ENCODE peak calls at places on chromosomes 7 and 10, in five cellular contexts. T is thyroid gland, E is body of pancreas, V is transverse colon, S is PC-3. C is an unnamed sample.

GRCh38 chr7:95101422-95101821 is 194.0 kb downstream of the PPP1R9A start:
- DNase-seq in T (no peak), E (no peak), V (no peak), S (peak; percentile 85), C (no peak)

GRCh38 chr7:70805360-70805759 is 326.6 kb upstream of the GALNT17 start:
- DNase-seq in T (no peak), E (no peak), V (no peak), S (no peak), C (no peak)

GRCh38 chr10:132645630-132646442 is 108.2 kb downstream of the INPP5A start:
- DNase-seq in T (peak; percentile 0), E (peak; percentile 7), V (no peak), S (no peak), C (no peak)

GRCh38 chr7:93043393-93043985 is 74.3 kb downstream of the SAMD9 start:
- DNase-seq in T (no peak), E (no peak), V (no peak), S (no peak), C (no peak)

GRCh38 chr7:36358589-36358988 is 31.1 kb upstream of the ANLN start:
- DNase-seq in T (no peak), E (no peak), V (no peak), S (no peak), C (no peak)

GRCh38 chr10:103154464-103155299 is 38.4 kb downstream of the NT5C2 start:
- DNase-seq in T (no peak), E (no peak), V (no peak), S (peak; percentile 46), C (no peak)

GRCh38 chr7:134031835-134032617 is 95.1 kb upstream of the LRGUK start:
- DNase-seq in T (no peak), E (no peak), V (no peak), S (peak; percentile 26), C (no peak)

GRCh38 chr10:80204193-80204714 is 1.1 kb downstream of the ANXA11 start:
- DNase-seq in T (peak; percentile 59), E (peak; percentile 55), V (peak; percentile 89), S (peak; percentile 82), C (no peak)

GRCh38 chr10:113329121-113329596 is 223.7 kb upstream of the HABP2 start:
- DNase-seq in T (no peak), E (no peak), V (no peak), S (peak; percentile 17), C (no peak)

GRCh38 chr10:95756796-95757657 is 1.1 kb downstream of the ENTPD1 start:
- DNase-seq in T (no peak), E (no peak), V (no peak), S (no peak), C (no peak)

GRCh38 chr7:70193514-70193913 is 595.2 kb downstream of the AUTS2 start:
- DNase-seq in T (peak; percentile 16), E (no peak), V (peak; percentile 11), S (no peak), C (no peak)

GRCh38 chr7:27900006-27900405 is 160.0 kb downstream of the TAX1BP1 start:
- DNase-seq in T (no peak), E (no peak), V (no peak), S (no peak), C (no peak)

GRCh38 chr7:37421820-37422219 is 26.8 kb downstream of the ELMO1 start:
- DNase-seq in T (no peak), E (no peak), V (no peak), S (no peak), C (no peak)

GRCh38 chr7:117385340-117386124 is 41.8 kb downstream of the ASZ1 start:
- DNase-seq in T (no peak), E (no peak), V (no peak), S (peak; percentile 51), C (no peak)

GRCh38 chr7:117386125-117386709 is 41.1 kb downstream of the ASZ1 start:
- DNase-seq in T (no peak), E (no peak), V (no peak), S (peak; percentile 14), C (no peak)

GRCh38 chr7:117384693-117385092 is 42.6 kb downstream of the ASZ1 start:
- DNase-seq in T (no peak), E (no peak), V (no peak), S (no peak), C (no peak)

GRCh38 chr7:117381357-117381756 is 45.9 kb downstream of the ASZ1 start:
- DNase-seq in T (no peak), E (no peak), V (no peak), S (no peak), C (no peak)

GRCh38 chr7:117383826-117384225 is 43.5 kb downstream of the ASZ1 start:
- DNase-seq in T (no peak), E (no peak), V (no peak), S (no peak), C (no peak)
- H3K36me3 ChIP-seq in T (no peaks in the 10 kb centered on the region), E (no peaks in the 10 kb centered on the region), V (no peaks in the 10 kb centered on the region), S (no peaks in the 10 kb centered on the region), C (no peaks in the 10 kb centered on the region)

DNA sequence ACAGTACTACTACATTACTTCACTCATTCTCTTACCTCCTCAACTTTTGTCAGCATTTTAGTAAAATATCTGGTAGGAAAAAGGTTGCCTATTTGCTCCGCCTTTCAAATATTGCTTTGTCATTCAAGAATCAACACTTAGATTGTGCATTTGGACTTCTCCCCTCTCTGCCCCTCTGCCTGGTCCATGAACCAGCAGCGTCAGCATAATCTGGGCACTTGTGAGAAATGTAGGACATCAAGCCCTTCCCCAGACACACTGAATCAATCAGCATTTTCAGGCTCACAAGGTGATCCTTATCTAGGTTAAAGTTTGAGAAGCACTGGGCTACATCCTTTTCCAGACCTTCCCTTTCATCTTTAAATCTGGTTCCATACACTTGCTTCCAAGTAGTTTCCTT is 16.3 kb downstream of the SLC13A1 start:
- DNase-seq in T (no peak), E (no peak), V (no peak), S (no peak), C (no peak)
- H3K9me3 ChIP-seq in T (no peaks in the 10 kb centered on the region), E (no peaks in the 10 kb centered on the region), V (no peaks in the 10 kb centered on the region), S (no peaks in the 10 kb centered on the region), C (no peaks in the 10 kb centered on the region)

DNA sequence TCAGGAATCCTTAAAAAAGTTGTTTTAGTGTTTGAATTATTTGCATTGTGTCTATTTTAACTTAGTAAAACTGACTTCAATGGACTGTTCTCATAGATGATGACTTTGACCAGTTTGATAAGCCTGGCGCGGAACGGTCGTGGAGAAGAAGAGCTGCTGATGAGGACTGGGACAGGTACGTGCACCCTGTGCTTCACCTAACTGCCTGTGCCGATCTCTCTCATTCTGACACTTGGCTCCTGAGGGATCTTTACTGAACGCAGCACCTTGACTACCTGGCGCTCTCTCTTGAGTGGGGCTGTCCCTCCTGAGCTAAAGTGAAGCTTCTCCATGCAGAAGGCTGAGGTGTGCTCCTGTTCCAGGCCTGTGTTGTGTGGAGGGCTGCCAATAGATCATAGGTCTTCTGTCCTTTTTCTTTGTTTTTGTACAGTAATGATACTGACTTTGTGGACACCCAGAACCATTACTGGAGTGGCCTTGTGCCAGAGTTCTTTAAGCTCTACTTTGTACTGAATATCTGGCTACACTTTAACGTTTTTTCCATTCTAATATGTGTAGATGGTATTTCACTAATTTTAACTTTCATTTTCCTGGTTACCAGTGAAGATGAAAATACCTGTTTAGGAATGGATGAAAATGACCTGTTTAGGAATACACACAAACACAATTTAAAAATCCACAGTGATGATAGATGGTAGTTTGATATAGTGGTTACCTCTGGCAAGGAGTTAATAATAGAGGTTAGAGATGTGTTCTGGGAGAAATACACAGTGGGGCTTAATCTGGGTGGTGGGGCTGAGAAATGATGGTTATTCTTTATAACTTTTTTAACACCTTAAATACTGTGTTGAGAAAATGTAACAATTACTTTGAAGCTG is 20.9 kb downstream of the RBM33 start:
- DNase-seq in T (no peak), E (no peak), V (no peak), S (no peak), C (no peak)
- H3K4me1 ChIP-seq in T (peaks cover 41% of the 10 kb centered on the region), E (peaks cover 36% of the 10 kb centered on the region), V (peaks cover 5% of the 10 kb centered on the region), S (peaks cover 20% of the 10 kb centered on the region), C (peaks cover 41% of the 10 kb centered on the region)

GRCh38 chr7:99404235-99404976 is 4.0 kb downstream of the PDAP1 start:
- DNase-seq in T (no peak), E (no peak), V (no peak), S (no peak), C (no peak)

GRCh38 chr7:99404977-99405320 is 3.4 kb downstream of the PDAP1 start:
- DNase-seq in T (no peak), E (no peak), V (no peak), S (no peak), C (no peak)

GRCh38 chr7:99402854-99403253 is 5.5 kb downstream of the PDAP1 start:
- DNase-seq in T (no peak), E (no peak), V (no peak), S (no peak), C (no peak)

GRCh38 chr7:99406557-99406956 is 1.8 kb downstream of the PDAP1 start:
- DNase-seq in T (no peak), E (no peak), V (no peak), S (no peak), C (no peak)

GRCh38 chr7:99403764-99404163 is 4.6 kb downstream of the PDAP1 start:
- DNase-seq in T (no peak), E (no peak), V (no peak), S (no peak), C (no peak)
- H3K36me3 ChIP-seq in T (peaks cover 42% of the 10 kb centered on the region), E (no peaks in the 10 kb centered on the region), V (peaks cover 26% of the 10 kb centered on the region), S (peaks cover 34% of the 10 kb centered on the region), C (peaks cover 40% of the 10 kb centered on the region)

GRCh38 chr10:130499541-130499940 is 363.4 kb downstream of the GLRX3 start:
- DNase-seq in T (no peak), E (no peak), V (no peak), S (no peak), C (no peak)
- H3K9me3 ChIP-seq in T (no peaks in the 10 kb centered on the region), E (no peaks in the 10 kb centered on the region), V (no peaks in the 10 kb centered on the region), S (no peaks in the 10 kb centered on the region), C (no peaks in the 10 kb centered on the region)